ENCODE peak calls at places on chromosomes 5 and 9, in eight cellular contexts. B is HEK293T; H is RCC 7860; Z is fibroblast of pulmonary artery; S is SHP77; J is smooth muscle cell of the brain vasculature; K is stimulated activated CD4-positive, alpha-beta T cell treated with anti-CD3 and anti-CD28 coated beads, TNF-alpha, amount 100 ng/mL, for 1 hour; W is BJ. Y is an unnamed sample.

GRCh38 chr9:121717141-121717749 is 65.8 kb downstream of the DAB2IP start:
- DNase-seq in B (no peak), H (no peak), Z (no peak), S (no peak), J (no peak), K (no peak), W (no peak), Y (no peak)

GRCh38 chr9:18473551-18474279 is at the start of gene ADAMTSL1:
- DNase-seq in B (peak), H (no peak), Z (peak), S (peak), J (no peak), K (no peak), W (no peak), Y (no peak)

GRCh38 chr5:148469446-148470062 is 85.8 kb downstream of the FBXO38 start:
- DNase-seq in B (no peak), H (no peak), Z (peak), S (no peak), J (peak), K (no peak), W (no peak), Y (no peak)

GRCh38 chr9:133529874-133530273 is 4.6 kb upstream of the ADAMTSL2 start:
- DNase-seq in B (no peak), H (no peak), Z (no peak), S (no peak), J (no peak), K (no peak), W (no peak), Y (no peak)

GRCh38 chr5:40333459-40334241 is 346.1 kb upstream of the PTGER4 start:
- DNase-seq in B (no peak), H (peak), Z (peak), S (no peak), J (no peak), K (no peak), W (peak), Y (no peak)

GRCh38 chr5:119930490-119930889 is 301.1 kb downstream of the FAM170A start:
- DNase-seq in B (no peak), H (no peak), Z (no peak), S (no peak), J (no peak), K (no peak), W (no peak), Y (no peak)

GRCh38 chr5:89255845-89256463 is 373.0 kb upstream of the MEF2C start:
- DNase-seq in B (peak), H (peak), Z (peak), S (peak), J (no peak), K (no peak), W (no peak), Y (no peak)

GRCh38 chr5:123718238-123718637 is 206.3 kb downstream of the CSNK1G3 start:
- DNase-seq in B (no peak), H (no peak), Z (peak), S (no peak), J (no peak), K (no peak), W (no peak), Y (no peak)

GRCh38 chr9:107447834-107448233 is 41.7 kb downstream of the KLF4 start:
- DNase-seq in B (no peak), H (no peak), Z (no peak), S (no peak), J (no peak), K (no peak), W (no peak), Y (no peak)

GRCh38 chr5:77356740-77357139 is 135.4 kb downstream of the WDR41 start:
- DNase-seq in B (no peak), H (no peak), Z (no peak), S (no peak), J (no peak), K (no peak), W (peak), Y (peak)

GRCh38 chr9:88732128-88732527 is 197.2 kb downstream of the NXNL2 start:
- DNase-seq in B (no peak), H (no peak), Z (peak), S (no peak), J (peak), K (no peak), W (no peak), Y (no peak)

GRCh38 chr5:144467795-144468194 is 297.1 kb downstream of the KCTD16 start:
- DNase-seq in B (peak), H (peak), Z (peak), S (peak), J (no peak), K (no peak), W (no peak), Y (no peak)

GRCh38 chr9:37184905-37185867 is 64.8 kb downstream of the ZCCHC7 start:
- DNase-seq in B (no peak), H (no peak), Z (no peak), S (no peak), J (no peak), K (no peak), W (no peak), Y (no peak)

GRCh38 chr9:105883847-105884246 is 189.5 kb downstream of the TMEM38B start:
- DNase-seq in B (no peak), H (no peak), Z (no peak), S (no peak), J (no peak), K (no peak), W (no peak), Y (peak)

GRCh38 chr5:36876965-36877666 is 547 bp downstream of the NIPBL start:
- DNase-seq in B (peak), H (peak), Z (peak), S (peak), J (no peak), K (peak), W (no peak), Y (peak)